ENCODE peak calls at places on chromosomes 7 and 10, in nine cellular contexts. I is fibroblast of lung, M is spleen, T is transverse colon, B is MM.1S, K is uterus, Q is NT2/D1, P is Panc1, F is colonic mucosa. Z is an unnamed sample.
A peak's percentile ranks its signal among the peaks of the same experiment; 100 is the strongest.

GRCh38 chr7:74051629-74052410 is 23.8 kb downstream of the ELN start:
- DNase-seq in T (peak; percentile 64), P (no peak), Q (peak; percentile 43), F (peak; percentile 67), K (no peak), M (peak; percentile 63), I (peak; percentile 31), B (peak; percentile 39), Z (no peak)

GRCh38 chr7:47389171-47389922 is 192.6 kb downstream of the TNS3 start:
- DNase-seq in T (no peak), K (no peak), B (no peak), I (no peak), Q (no peak), F (no peak), M (no peak), P (no peak), Z (no peak)

GRCh38 chr10:50972591-50972990 is 87.2 kb upstream of the A1CF start:
- DNase-seq in F (peak; percentile 86), Q (no peak), I (no peak), P (no peak), T (peak; percentile 65), K (no peak), B (no peak), M (no peak), Z (no peak)

GRCh38 chr7:111089822-111090426 is 1.0 kb upstream of the LRRN3 start:
- DNase-seq in Q (peak; percentile 30), K (no peak), M (no peak), T (no peak), F (no peak), B (peak; percentile 83), P (no peak), I (peak; percentile 74), Z (no peak)

GRCh38 chr7:45189151-45189970 is 31.8 kb downstream of the RAMP3 start:
- DNase-seq in F (no peak), I (no peak), K (no peak), P (no peak), T (no peak), Q (no peak), B (no peak), M (peak; percentile 62), Z (no peak)

GRCh38 chr10:54441286-54441685 is 359.7 kb downstream of the PCDH15 start:
- DNase-seq in Q (no peak), B (no peak), M (no peak), F (no peak), I (no peak), K (no peak), T (no peak), P (no peak), Z (no peak)

GRCh38 chr7:95716357-95717122 is 55.8 kb upstream of the DYNC1I1 start:
- DNase-seq in Q (no peak), K (no peak), T (no peak), M (no peak), F (no peak), B (no peak), P (no peak), I (no peak), Z (no peak)

GRCh38 chr7:31382722-31383121 is 42.2 kb upstream of the NEUROD6 start:
- DNase-seq in K (no peak), F (no peak), P (no peak), Q (no peak), I (no peak), M (no peak), T (no peak), B (no peak), Z (no peak)

GRCh38 chr7:111126987-111127386 is 36.1 kb downstream of the LRRN3 start:
- DNase-seq in T (no peak), K (no peak), F (no peak), P (no peak), Q (no peak), M (no peak), B (no peak), I (no peak), Z (no peak)

GRCh38 chr10:48551796-48552591 is 52.9 kb downstream of the ARHGAP22 start:
- DNase-seq in F (no peak), T (no peak), B (peak; percentile 35), I (peak; percentile 74), K (no peak), Q (no peak), P (peak; percentile 22), M (no peak), Z (no peak)

GRCh38 chr10:113319450-113319849 is 233.4 kb upstream of the HABP2 start:
- DNase-seq in F (no peak), Q (no peak), M (no peak), B (no peak), T (no peak), P (no peak), K (no peak), I (no peak), Z (no peak)

GRCh38 chr10:113313048-113313611 is 239.7 kb upstream of the HABP2 start:
- DNase-seq in B (no peak), K (no peak), T (no peak), F (no peak), M (no peak), Q (no peak), I (no peak), P (no peak), Z (no peak)

GRCh38 chr10:113317476-113317875 is 235.4 kb upstream of the HABP2 start:
- DNase-seq in P (no peak), I (no peak), K (no peak), Q (no peak), B (no peak), T (no peak), M (no peak), F (no peak), Z (no peak)

GRCh38 chr10:113320213-113320612 is 232.6 kb upstream of the HABP2 start:
- DNase-seq in B (no peak), K (no peak), F (no peak), T (no peak), I (no peak), P (no peak), M (no peak), Q (no peak), Z (no peak)

DNA sequence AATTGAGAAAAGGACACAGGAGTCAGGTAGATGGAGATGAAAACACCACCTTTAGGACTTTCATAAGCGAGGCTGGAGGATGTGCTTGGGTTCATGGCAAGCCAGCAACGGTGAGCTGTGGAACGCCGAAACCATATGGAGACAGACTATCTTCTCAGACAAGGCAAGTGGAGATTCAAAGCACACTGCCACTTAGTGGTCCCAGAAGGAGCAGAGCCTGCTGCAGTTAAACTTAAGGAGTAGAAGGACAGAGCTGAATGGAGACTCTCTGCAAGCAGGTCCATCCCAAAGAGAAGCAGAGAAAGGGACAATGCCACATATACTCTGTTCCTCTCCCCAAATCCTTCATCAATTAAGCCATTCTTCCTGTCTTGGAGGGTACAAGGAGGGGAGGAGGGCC is 236.3 kb upstream of the HABP2 start:
- DNase-seq in Q (no peak), M (no peak), F (no peak), K (no peak), I (no peak), P (no peak), B (no peak), T (no peak), Z (no peak)
- H3K9me3 ChIP-seq in Q (peaks cover 5% of the 10 kb centered on the region), M (peaks cover 7% of the 10 kb centered on the region), F (no peaks in the 10 kb centered on the region), K (no peaks in the 10 kb centered on the region), I (no peaks in the 10 kb centered on the region), P (no peaks in the 10 kb centered on the region), B (no peaks in the 10 kb centered on the region), T (no peaks in the 10 kb centered on the region), Z (no peaks in the 10 kb centered on the region)

GRCh38 chr10:126201603-126202002 is 186.7 kb downstream of the ADAM12 start:
- DNase-seq in Q (no peak), B (no peak), K (no peak), T (no peak), P (no peak), I (no peak), F (no peak), M (peak; percentile 41), Z (peak; percentile 45)
- H3K4me1 ChIP-seq in Q (no peaks in the 10 kb centered on the region), B (no peaks in the 10 kb centered on the region), K (no peaks in the 10 kb centered on the region), T (no peaks in the 10 kb centered on the region), P (peaks cover 4% of the 10 kb centered on the region), I (peaks cover 5% of the 10 kb centered on the region), F (no peaks in the 10 kb centered on the region), M (no peaks in the 10 kb centered on the region), Z (no peaks in the 10 kb centered on the region)

GRCh38 chr7:131057015-131057518 is 270.6 kb upstream of the MKLN1 start:
- DNase-seq in M (no peak), T (no peak), P (no peak), I (peak; percentile 80), Q (no peak), K (no peak), B (peak; percentile 89), F (peak; percentile 45), Z (no peak)

GRCh38 chr7:131056007-131056406 is 271.7 kb upstream of the MKLN1 start:
- DNase-seq in Q (no peak), T (no peak), P (no peak), F (no peak), B (no peak), I (no peak), K (no peak), M (no peak), Z (no peak)

GRCh38 chr7:131057524-131058065 is 270.1 kb upstream of the MKLN1 start:
- DNase-seq in Q (no peak), I (no peak), P (no peak), B (peak; percentile 52), K (no peak), F (no peak), M (no peak), T (no peak), Z (no peak)

GRCh38 chr7:131061818-131062217 is 265.9 kb upstream of the MKLN1 start:
- DNase-seq in I (no peak), Q (no peak), F (no peak), P (no peak), T (no peak), K (no peak), B (no peak), M (no peak), Z (no peak)

GRCh38 chr7:131061158-131061557 is 266.5 kb upstream of the MKLN1 start:
- DNase-seq in P (no peak), I (no peak), K (no peak), B (no peak), F (no peak), T (no peak), Q (no peak), M (no peak), Z (no peak)
- H3K9me3 ChIP-seq in P (no peaks in the 10 kb centered on the region), I (no peaks in the 10 kb centered on the region), K (no peaks in the 10 kb centered on the region), B (no peaks in the 10 kb centered on the region), F (no peaks in the 10 kb centered on the region), T (no peaks in the 10 kb centered on the region), Q (peaks cover 16% of the 10 kb centered on the region), M (no peaks in the 10 kb centered on the region), Z (no peaks in the 10 kb centered on the region)

DNA sequence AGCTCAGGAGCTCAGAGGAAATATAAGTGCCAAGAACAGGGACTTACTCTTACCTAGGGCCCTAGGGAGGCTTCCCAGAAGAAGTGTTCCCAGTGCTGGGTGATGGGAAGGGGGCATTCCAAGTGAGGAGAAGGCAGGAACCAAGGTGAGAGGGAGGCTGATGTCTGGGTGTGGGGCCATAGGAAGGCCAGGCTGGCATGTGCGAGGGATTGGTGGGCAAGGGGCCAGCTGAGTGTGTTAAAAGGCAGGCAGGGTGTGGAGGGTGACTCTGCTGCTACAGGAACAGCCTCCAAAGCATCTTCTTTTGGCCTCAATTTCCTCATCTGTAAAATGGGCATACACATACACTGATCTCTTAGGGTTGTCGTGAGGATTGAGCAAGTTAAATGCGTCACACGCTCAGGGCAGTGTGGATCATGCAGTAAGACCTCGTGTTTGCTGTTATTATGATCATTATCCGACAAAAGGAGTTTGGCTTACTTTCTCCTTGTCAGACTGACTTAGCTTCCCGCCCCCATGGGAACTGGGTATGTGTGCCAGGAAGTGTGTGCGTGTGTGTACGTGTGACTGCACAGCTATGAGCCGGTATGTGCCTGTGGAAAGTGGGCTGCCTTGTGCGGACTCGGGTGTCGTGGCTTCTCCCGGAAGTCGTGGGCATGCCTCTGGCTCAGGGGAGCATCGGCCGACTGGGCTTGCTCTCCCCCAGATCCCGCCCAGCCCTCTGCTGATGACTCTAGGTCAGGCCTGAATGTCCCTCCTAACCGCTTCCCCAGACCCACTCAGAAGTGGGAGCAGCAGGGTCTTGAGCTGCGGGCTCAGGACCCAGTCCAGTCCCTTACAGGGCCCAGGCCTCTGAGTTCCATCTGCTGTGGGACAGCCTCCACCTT is 59.6 kb downstream of the NEURL1 start:
- DNase-seq in F (no peak), M (peak; percentile 68), I (no peak), T (no peak), P (no peak), B (no peak), K (peak; percentile 13), Q (no peak), Z (no peak)
- H3K4me1 ChIP-seq in F (peaks cover 6% of the 10 kb centered on the region), M (peaks cover 36% of the 10 kb centered on the region), I (peaks cover 4% of the 10 kb centered on the region), T (peaks cover 38% of the 10 kb centered on the region), P (no peaks in the 10 kb centered on the region), B (peaks cover 3% of the 10 kb centered on the region), K (peaks cover 22% of the 10 kb centered on the region), Q (peaks cover 4% of the 10 kb centered on the region), Z (peaks cover 23% of the 10 kb centered on the region)

Z was measured in esophagus muscularis mucosa.